ENCODE peak calls at places on chromosomes 11 and 22, in ten cellular contexts. H is EH; D is progenitor cell of endocrine pancreas; R is nucleus accumbens; O is GM23248; K is NCI-H1092 treated with DMSO at 0.1 percent for 48 hours; E is iPS-NIHi11; Y is activated CD4-positive, alpha-beta memory T cell treated with anti-CD3 and anti-CD28 coated beads for 36 hours; W is fibroblast of pulmonary artery; S is PC-3. U is an unnamed sample.

GRCh38 chr11:6557063-6557462 is 46.4 kb downstream of the RRP8 start:
- DNase-seq in H (no peak), D (no peak), R (no peak), O (no peak), K (no peak), E (no peak), Y (no peak), W (no peak), S (no peak), U (no peak)

GRCh38 chr11:72813740-72814138 is 472 bp upstream of the ATG16L2 start:
- DNase-seq in H (peak; percentile 85), D (no peak), R (peak; percentile 85), O (peak; percentile 92), K (peak; percentile 94), E (peak; percentile 86), Y (no peak), W (peak; percentile 75), S (peak; percentile 81), U (peak; percentile 83)

GRCh38 chr11:85682330-85683305 is 3.4 kb downstream of the CCDC89 start:
- DNase-seq in H (peak; percentile 58), D (no peak), R (peak; percentile 52), O (peak; percentile 85), K (peak; percentile 90), E (no peak), Y (peak; percentile 75), W (peak; percentile 52), S (no peak), U (peak; percentile 87)

GRCh38 chr11:77959434-77959833 is 35.0 kb downstream of the INTS4 start:
- DNase-seq in H (no peak), D (no peak), R (no peak), O (peak; percentile 33), K (no peak), E (no peak), Y (no peak), W (peak; percentile 71), S (no peak), U (no peak)

GRCh38 chr11:61679893-61680621 is at the start of gene DAGLA:
- DNase-seq in H (peak; percentile 64), D (peak; percentile 70), R (peak; percentile 67), O (peak; percentile 70), K (peak; percentile 74), E (peak; percentile 94), Y (peak; percentile 82), W (peak; percentile 57), S (peak; percentile 81), U (peak; percentile 92)

GRCh38 chr22:49574205-49574604 is 253.5 kb downstream of the BRD1 start:
- DNase-seq in H (no peak), D (no peak), R (no peak), O (no peak), K (no peak), E (no peak), Y (no peak), W (no peak), S (no peak), U (no peak)

GRCh38 chr11:10366568-10367331 is 61.9 kb downstream of the ADM start:
- DNase-seq in H (peak; percentile 91), D (peak; percentile 39), R (peak; percentile 30), O (peak; percentile 92), K (peak; percentile 69), E (peak; percentile 83), Y (peak; percentile 79), W (peak; percentile 99), S (peak; percentile 85), U (peak; percentile 70)

GRCh38 chr11:76598426-76598839 is 72.1 kb downstream of the LRRC32 start:
- DNase-seq in H (peak; percentile 56), D (no peak), R (no peak), O (peak; percentile 76), K (peak; percentile 61), E (peak; percentile 76), Y (peak; percentile 44), W (peak; percentile 68), S (peak; percentile 59), U (peak; percentile 77)

GRCh38 chr11:72639475-72640375 is 34.5 kb downstream of the PDE2A start:
- DNase-seq in H (no peak), D (no peak), R (no peak), O (no peak), K (no peak), E (no peak), Y (no peak), W (no peak), S (no peak), U (no peak)

GRCh38 chr11:75801362-75802021 is 13.5 kb upstream of the UVRAG start:
- DNase-seq in H (no peak), D (no peak), R (no peak), O (no peak), K (no peak), E (no peak), Y (no peak), W (no peak), S (no peak), U (no peak)

GRCh38 chr22:43182726-43183125 is 4.2 kb downstream of the TTLL12 start:
- DNase-seq in H (no peak), D (no peak), R (no peak), O (no peak), K (no peak), E (no peak), Y (no peak), W (no peak), S (no peak), U (no peak)

GRCh38 chr22:30038219-30038618 is 42.0 kb upstream of the HORMAD2 start:
- DNase-seq in H (peak; percentile 11), D (no peak), R (no peak), O (peak; percentile 78), K (no peak), E (peak; percentile 37), Y (no peak), W (peak; percentile 85), S (peak; percentile 15), U (no peak)

GRCh38 chr11:110479445-110480101 is 49.8 kb downstream of the FDX1 start:
- DNase-seq in H (peak; percentile 44), D (no peak), R (no peak), O (peak; percentile 64), K (peak; percentile 25), E (no peak), Y (no peak), W (peak; percentile 73), S (no peak), U (no peak)

GRCh38 chr11:864928-865327 is 22.3 kb downstream of the TSPAN4 start:
- DNase-seq in H (no peak), D (no peak), R (no peak), O (no peak), K (no peak), E (no peak), Y (no peak), W (no peak), S (no peak), U (no peak)

GRCh38 chr11:36012979-36013378 is 69.1 kb downstream of the LDLRAD3 start:
- DNase-seq in H (no peak), D (no peak), R (no peak), O (peak; percentile 63), K (no peak), E (no peak), Y (no peak), W (peak; percentile 87), S (no peak), U (no peak)

GRCh38 chr11:102761646-102762238 is 18.7 kb downstream of the MMP10 start:
- DNase-seq in H (peak; percentile 82), D (no peak), R (no peak), O (peak; percentile 20), K (no peak), E (no peak), Y (no peak), W (peak; percentile 42), S (no peak), U (no peak)

GRCh38 chr22:40401532-40401931 is 31.1 kb downstream of the SGSM3 start:
- DNase-seq in H (peak; percentile 36), D (no peak), R (no peak), O (no peak), K (no peak), E (no peak), Y (peak; percentile 77), W (no peak), S (no peak), U (no peak)

GRCh38 chr22:19632671-19633148 is 81.6 kb upstream of the SEPTIN5 start:
- DNase-seq in H (peak; percentile 13), D (no peak), R (no peak), O (peak; percentile 20), K (no peak), E (no peak), Y (no peak), W (no peak), S (no peak), U (no peak)

GRCh38 chr11:93652161-93652597 is 9.3 kb upstream of the CEP295 start:
- DNase-seq in H (peak; percentile 58), D (peak; percentile 28), R (no peak), O (peak; percentile 61), K (peak; percentile 37), E (peak; percentile 50), Y (no peak), W (peak; percentile 66), S (peak; percentile 92), U (peak; percentile 18)

GRCh38 chr11:64858467-64859401 is 14.3 kb upstream of the CDC42BPG start:
- DNase-seq in H (no peak), D (no peak), R (no peak), O (no peak), K (no peak), E (no peak), Y (peak; percentile 83), W (no peak), S (peak; percentile 50), U (no peak)

GRCh38 chr22:19393704-19394103 is 37.8 kb downstream of the HIRA start:
- DNase-seq in H (no peak), D (no peak), R (no peak), O (no peak), K (no peak), E (no peak), Y (no peak), W (no peak), S (no peak), U (no peak)

GRCh38 chr11:67463680-67464410 is 5.2 kb downstream of the TMEM134 start:
- DNase-seq in H (peak; percentile 12), D (no peak), R (no peak), O (peak; percentile 49), K (no peak), E (no peak), Y (no peak), W (no peak), S (peak; percentile 95), U (no peak)

GRCh38 chr11:93986716-93987115 is 34.4 kb upstream of the HEPHL1 start:
- DNase-seq in H (peak; percentile 13), D (no peak), R (no peak), O (peak; percentile 46), K (peak; percentile 18), E (no peak), Y (no peak), W (peak; percentile 13), S (peak; percentile 91), U (no peak)

GRCh38 chr11:130653838-130654601 is 205.6 kb downstream of the ADAMTS15 start:
- DNase-seq in H (peak; percentile 76), D (no peak), R (no peak), O (peak; percentile 72), K (no peak), E (peak; percentile 61), Y (no peak), W (peak; percentile 82), S (peak; percentile 45), U (no peak)

GRCh38 chr11:79274636-79275315 is 166.1 kb downstream of the TENM4 start:
- DNase-seq in H (peak; percentile 71), D (no peak), R (no peak), O (peak; percentile 49), K (no peak), E (no peak), Y (no peak), W (peak; percentile 13), S (no peak), U (no peak)

GRCh38 chr22:40241200-40241763 is 63.6 kb downstream of the TNRC6B start:
- DNase-seq in H (no peak), D (no peak), R (no peak), O (no peak), K (no peak), E (no peak), Y (peak; percentile 39), W (no peak), S (no peak), U (no peak)

GRCh38 chr22:21632237-21632895 is at the start of gene CCDC116:
- DNase-seq in H (peak; percentile 28), D (no peak), R (no peak), O (no peak), K (no peak), E (peak; percentile 78), Y (peak; percentile 80), W (no peak), S (no peak), U (no peak)

GRCh38 chr11:23947883-23948282 is 549.0 kb upstream of the LUZP2 start:
- DNase-seq in H (peak; percentile 73), D (no peak), R (no peak), O (no peak), K (no peak), E (no peak), Y (no peak), W (no peak), S (no peak), U (no peak)

U was measured in GM10248.